ENCODE peak calls at places on chromosome 19, in six cellular contexts. G is body of pancreas, L is endodermal cell, E is heart right ventricle, I is right lobe of liver, D is HepG2. C is an unnamed sample.
A peak's percentile ranks its signal among the peaks of the same experiment; 100 is the strongest.

GRCh38 chr19:40444181-40445005 is at the start of gene SERTAD3:
- DNase-seq in G (peak; percentile 99), L (peak; percentile 99), E (peak; percentile 97), I (peak; percentile 98), D (peak; percentile 87), C (peak; percentile 99)

GRCh38 chr19:55640043-55640576 is 692 bp upstream of the ZNF580 start:
- DNase-seq in G (peak; percentile 65), L (peak; percentile 87), E (peak; percentile 71), I (peak; percentile 77), D (no peak), C (peak; percentile 88)

GRCh38 chr19:43470288-43470687 is 4.9 kb upstream of the LYPD3 start:
- DNase-seq in G (no peak), L (peak; percentile 52), E (no peak), I (no peak), D (no peak), C (no peak)

GRCh38 chr19:9875796-9876195 is 40.7 kb downstream of the PIN1 start:
- DNase-seq in G (no peak), L (no peak), E (no peak), I (no peak), D (no peak), C (no peak)

GRCh38 chr19:56964526-56964925 is 124.0 kb upstream of the PEG3 start:
- DNase-seq in G (no peak), L (no peak), E (no peak), I (no peak), D (no peak), C (no peak)

GRCh38 chr19:51015691-51016267 is 3.7 kb downstream of the KLK10 start:
- DNase-seq in G (no peak), L (no peak), E (no peak), I (no peak), D (no peak), C (no peak)

GRCh38 chr19:54407780-54408179 is 7.5 kb upstream of the TTYH1 start:
- DNase-seq in G (no peak), L (no peak), E (no peak), I (no peak), D (no peak), C (no peak)

GRCh38 chr19:52095172-52096014 is at the start of gene ZNF841:
- DNase-seq in G (peak; percentile 95), L (peak; percentile 99), E (peak; percentile 97), I (peak; percentile 91), D (peak; percentile 87), C (peak; percentile 95)

GRCh38 chr19:39858541-39858940 is 12.4 kb upstream of the FBL start:
- DNase-seq in G (no peak), L (peak; percentile 82), E (no peak), I (no peak), D (peak; percentile 35), C (peak; percentile 79)

GRCh38 chr19:54905908-54906511 is at the start of gene NCR1:
- DNase-seq in G (no peak), L (no peak), E (no peak), I (no peak), D (no peak), C (no peak)

GRCh38 chr19:5141926-5142724 is 173.2 kb downstream of the KDM4B start:
- DNase-seq in G (no peak), L (no peak), E (peak; percentile 9), I (no peak), D (no peak), C (no peak)

GRCh38 chr19:10565028-10565566 is 713 bp downstream of the KRI1 start:
- DNase-seq in G (peak; percentile 61), L (peak; percentile 86), E (no peak), I (no peak), D (no peak), C (peak; percentile 68)

GRCh38 chr19:23758187-23759074 is at the start of gene ZNF681:
- DNase-seq in G (peak; percentile 89), L (peak; percentile 93), E (peak; percentile 84), I (peak; percentile 62), D (no peak), C (peak; percentile 90)

GRCh38 chr19:22882797-22883196 is 50.7 kb downstream of the ZNF723 start:
- DNase-seq in G (no peak), L (no peak), E (no peak), I (no peak), D (peak; percentile 15), C (no peak)

GRCh38 chr19:42420055-42420544 is 7.1 kb downstream of the LIPE start:
- DNase-seq in G (peak; percentile 68), L (peak; percentile 81), E (peak; percentile 64), I (no peak), D (peak; percentile 80), C (peak; percentile 65)

GRCh38 chr19:41705393-41706174 is 2.8 kb upstream of the CEACAM5 start:
- DNase-seq in G (peak; percentile 45), L (peak; percentile 91), E (no peak), I (peak; percentile 44), D (no peak), C (no peak)

DNA sequence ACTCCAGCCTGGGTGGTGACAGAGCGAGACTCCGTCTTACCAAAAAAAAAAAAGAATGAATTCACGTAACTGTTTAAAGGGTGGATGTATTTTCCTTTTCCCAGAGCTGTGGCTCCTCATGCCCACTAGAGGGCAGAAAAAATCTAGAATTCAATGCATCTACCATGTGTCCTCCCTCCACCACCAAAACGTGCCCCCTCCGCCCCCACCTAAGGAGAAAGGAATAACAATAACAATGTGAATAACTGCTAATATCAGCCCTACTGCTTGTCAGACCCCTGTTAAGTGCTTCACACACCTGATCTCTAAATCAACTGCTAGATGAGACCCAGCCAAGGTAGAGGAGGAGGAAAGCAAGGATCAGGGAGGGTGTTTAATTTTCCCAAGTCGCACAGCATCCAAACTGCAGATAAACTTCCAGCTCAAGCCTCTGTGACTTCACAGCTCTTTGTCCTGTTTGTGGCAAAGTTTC is 20.2 kb upstream of the PNMA8B start:
- DNase-seq in G (no peak), L (no peak), E (no peak), I (no peak), D (peak; percentile 23), C (no peak)
- H3K4me3 ChIP-seq in G (no peak overlapping the region), L (no peak overlapping the region), E (no peak overlapping the region), I (no peak overlapping the region), D (no peak overlapping the region), C (no peak overlapping the region)

GRCh38 chr19:15292140-15292539 is 40.2 kb downstream of the BRD4 start:
- DNase-seq in G (no peak), L (no peak), E (no peak), I (no peak), D (no peak), C (no peak)

GRCh38 chr19:15291666-15292065 is 40.7 kb downstream of the BRD4 start:
- DNase-seq in G (no peak), L (no peak), E (no peak), I (no peak), D (no peak), C (no peak)

GRCh38 chr19:15293751-15294505 is 38.4 kb downstream of the BRD4 start:
- DNase-seq in G (no peak), L (no peak), E (no peak), I (no peak), D (no peak), C (no peak)

GRCh38 chr19:15294591-15294990 is 37.7 kb downstream of the BRD4 start:
- DNase-seq in G (no peak), L (no peak), E (peak; percentile 61), I (peak; percentile 76), D (no peak), C (no peak)

DNA sequence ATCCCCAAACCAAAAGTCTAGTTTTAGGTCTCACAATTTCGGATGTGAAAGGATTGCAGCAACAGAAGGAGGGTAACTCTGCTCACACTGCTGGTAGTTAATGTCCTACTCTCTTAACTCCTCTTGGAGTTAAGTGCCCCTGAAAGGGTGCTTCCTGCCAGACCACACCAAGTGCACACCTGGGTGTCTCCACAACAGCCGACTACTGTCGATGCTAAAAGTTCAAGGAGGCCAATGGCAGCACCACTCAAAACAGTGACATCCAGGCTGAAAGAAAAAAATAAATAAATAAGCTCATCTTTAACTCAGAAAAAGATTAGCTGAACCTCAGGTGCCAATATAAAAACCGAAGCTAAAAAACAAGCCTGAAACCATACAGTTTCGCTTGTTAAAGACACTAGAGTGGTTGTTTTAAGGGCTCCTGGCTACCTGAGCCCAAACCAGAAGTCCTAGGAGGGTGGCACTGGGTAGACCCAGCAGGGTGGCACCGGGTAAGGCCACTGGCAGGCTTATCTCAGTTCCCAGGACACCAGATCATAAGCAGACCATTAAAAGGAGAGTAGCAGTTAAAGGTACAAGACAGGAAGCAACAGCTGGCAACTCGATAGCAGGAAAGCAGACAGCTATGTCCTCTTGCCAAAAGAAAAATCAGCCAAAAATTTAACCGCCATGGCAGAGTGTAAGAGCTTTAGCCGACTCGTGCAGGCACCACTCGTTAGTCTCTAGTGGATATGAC is 39.3 kb downstream of the BRD4 start:
- DNase-seq in G (peak; percentile 39), L (no peak), E (no peak), I (no peak), D (no peak), C (no peak)
- H3K27ac ChIP-seq in G (peak overlapping the region; percentile 67), L (no peak overlapping the region), E (peak overlapping the region; percentile 7), I (no peak overlapping the region), D (peak overlapping the region; percentile 23), C (no peak overlapping the region)

DNA sequence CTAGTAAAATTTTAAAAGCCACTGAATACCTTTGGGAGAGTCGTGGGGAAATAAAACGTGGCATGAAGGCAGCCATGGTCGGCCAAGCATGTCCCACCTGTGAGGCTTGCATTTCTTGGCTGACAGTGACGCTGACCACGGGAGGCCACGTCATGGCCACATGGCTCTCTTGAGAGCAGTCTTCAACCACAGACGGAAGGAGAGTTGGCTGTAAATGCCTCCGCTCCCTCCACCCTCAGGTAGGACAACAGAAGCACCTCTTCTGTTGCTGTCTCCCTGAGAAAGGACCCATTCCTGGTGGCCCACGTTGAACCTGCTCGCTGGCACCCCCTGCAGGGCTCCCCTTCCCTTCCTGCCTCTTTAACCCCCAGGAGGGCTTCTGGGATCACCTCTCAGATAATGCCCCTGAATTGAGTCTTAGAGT is 10.6 kb upstream of the LRRC25 start:
- DNase-seq in G (peak; percentile 77), L (peak; percentile 90), E (peak; percentile 58), I (peak; percentile 61), D (no peak), C (peak; percentile 75)
- H3K4me1 ChIP-seq in G (peaks cover 6% of the 10 kb centered on the region), L (no peaks in the 10 kb centered on the region), E (no peaks in the 10 kb centered on the region), I (no peaks in the 10 kb centered on the region), D (peaks cover 38% of the 10 kb centered on the region), C (no peaks in the 10 kb centered on the region)

GRCh38 chr19:29681422-29682235 is 16.4 kb downstream of the PLEKHF1 start:
- DNase-seq in G (no peak), L (no peak), E (no peak), I (no peak), D (no peak), C (no peak)
- H3K4me3 ChIP-seq in G (no peak overlapping the region), L (no peak overlapping the region), E (no peak overlapping the region), I (no peak overlapping the region), D (no peak overlapping the region), C (no peak overlapping the region)